ENCODE peak calls at places on chromosomes 1 and 21, in six cellular contexts. I, Q, H, N, W and L are unnamed samples. For H3K4me1, the result is how much of the 10 kb centered on the place peaks cover.

GRCh38 chr1:174990382-174990999 is 9.3 kb upstream of the CACYBP start:
- DNase-seq in N (no peak), I (peak), H (peak), W (no peak), Q (no peak), L (no peak)

GRCh38 chr1:26330276-26330675 is 12.5 kb downstream of the CD52 start:
- DNase-seq in Q (no peak), I (no peak), H (no peak), W (no peak), N (no peak), L (no peak)

GRCh38 chr1:30814292-30814691 is 56.7 kb upstream of the LAPTM5 start:
- DNase-seq in I (no peak), H (no peak), W (no peak), N (no peak), Q (no peak), L (no peak)

GRCh38 chr1:153533689-153534201 is 2.0 kb downstream of the S100A6 start:
- DNase-seq in I (peak), Q (no peak), N (no peak), W (no peak), H (peak), L (no peak)

GRCh38 chr1:237327061-237327460 is 285.1 kb downstream of the RYR2 start:
- DNase-seq in Q (no peak), I (no peak), N (no peak), H (no peak), W (no peak), L (no peak)

GRCh38 chr1:169509354-169509753 is 23.6 kb upstream of the SLC19A2 start:
- DNase-seq in W (no peak), Q (no peak), N (no peak), H (peak), I (no peak), L (no peak)

GRCh38 chr1:47804127-47804526 is 193.1 kb downstream of the TRABD2B start:
- DNase-seq in H (no peak), I (no peak), N (no peak), W (no peak), Q (no peak), L (no peak)

GRCh38 chr21:22791986-22792560 is 1793.9 kb downstream of the NCAM2 start:
- DNase-seq in Q (peak), N (no peak), H (peak), I (peak), W (peak), L (no peak)

GRCh38 chr1:204480515-204480914 is 14.1 kb downstream of the PIK3C2B start:
- DNase-seq in W (no peak), H (no peak), Q (no peak), N (no peak), I (no peak), L (no peak)

GRCh38 chr1:153493343-153493960 is 33.0 kb upstream of the S100A7 start:
- DNase-seq in H (peak), W (no peak), Q (peak), I (no peak), N (no peak), L (no peak)

GRCh38 chr1:24535021-24535424 is 20.9 kb upstream of the NCMAP start:
- DNase-seq in H (no peak), W (no peak), I (no peak), N (no peak), Q (no peak), L (no peak)

GRCh38 chr1:20008391-20008841 is 29.0 kb upstream of the PLA2G2A start:
- DNase-seq in Q (no peak), N (no peak), I (no peak), H (peak), W (no peak), L (no peak)

GRCh38 chr1:109248797-109249629 is at the start of gene CELSR2:
- DNase-seq in W (peak), H (peak), Q (no peak), I (peak), N (peak), L (peak)

GRCh38 chr1:186046437-186047233 is 312.4 kb downstream of the HMCN1 start:
- DNase-seq in W (no peak), N (no peak), H (no peak), I (no peak), Q (no peak), L (no peak)

GRCh38 chr1:234866007-234866866 is 256.3 kb upstream of the IRF2BP2 start:
- DNase-seq in W (no peak), I (peak), H (peak), Q (peak), N (no peak), L (no peak)

GRCh38 chr1:3049164-3049563 is 19.8 kb upstream of the PRDM16 start:
- DNase-seq in W (no peak), I (no peak), H (no peak), N (no peak), Q (no peak), L (peak)

GRCh38 chr1:55039342-55040082 is at the start of gene PCSK9:
- DNase-seq in I (no peak), Q (no peak), H (peak), N (no peak), W (peak), L (peak)

GRCh38 chr1:58836396-58836795 is 52.5 kb upstream of the JUN start:
- DNase-seq in Q (no peak), N (no peak), I (no peak), W (no peak), H (no peak), L (no peak)

GRCh38 chr1:168301664-168302320 is 21.1 kb downstream of the TBX19 start:
- DNase-seq in W (no peak), N (peak), H (peak), Q (peak), I (peak), L (no peak)

GRCh38 chr21:45854702-45855247 is 126.8 kb upstream of the COL6A1 start:
- DNase-seq in H (peak), W (no peak), N (no peak), I (peak), Q (no peak), L (peak)

GRCh38 chr1:217211484-217211883 is 419.4 kb downstream of the GPATCH2 start:
- DNase-seq in I (no peak), W (no peak), H (no peak), Q (no peak), N (no peak), L (no peak)

GRCh38 chr1:178086294-178087255 is 7.3 kb upstream of the RASAL2 start:
- DNase-seq in I (peak), Q (no peak), N (no peak), W (no peak), H (peak), L (no peak)

GRCh38 chr1:12528021-12528852 is 89.8 kb downstream of the DHRS3 start:
- DNase-seq in I (peak), W (no peak), H (peak), Q (no peak), N (no peak), L (no peak)

GRCh38 chr1:40840526-40841323 is 21.4 kb downstream of the CITED4 start:
- DNase-seq in Q (no peak), I (no peak), H (no peak), W (no peak), N (no peak), L (no peak)

GRCh38 chr1:46535063-46535462 is 16.4 kb downstream of the KNCN start:
- DNase-seq in N (no peak), I (no peak), Q (peak), H (peak), W (no peak), L (no peak)

GRCh38 chr1:5977494-5978444 is 14.5 kb downstream of the NPHP4 start:
- DNase-seq in I (no peak), N (no peak), Q (no peak), W (no peak), H (peak), L (peak)

GRCh38 chr1:115474166-115474565 is 136.1 kb upstream of the NGF start:
- DNase-seq in W (no peak), I (no peak), N (no peak), Q (peak), H (no peak), L (peak)
- H3K18ac ChIP-seq in W (peak), I (no peak), N (no peak), Q (no peak), H (no peak), L (no peak)

GRCh38 chr1:8152731-8153702 is 126.9 kb upstream of the ERRFI1 start:
- DNase-seq in H (no peak), N (no peak), W (no peak), Q (no peak), I (no peak), L (no peak)
- H3K4me1 ChIP-seq in H (under half), N (under half), W (under half), Q (under half), I (under half), L (under half)

GRCh38 chr1:161159915-161160248 is 582 bp downstream of the USP21 start:
- DNase-seq in Q (no peak), W (no peak), I (no peak), H (no peak), N (no peak), L (no peak)
- H2AFZ ChIP-seq in Q (peak), W (peak), I (peak), H (peak), N (no peak), L (peak)

GRCh38 chr1:92832537-92833160 is 809 bp downstream of the RPL5 start:
- DNase-seq in N (no peak), I (no peak), H (no peak), W (no peak), Q (no peak), L (no peak)

GRCh38 chr1:92831762-92832536 is at the start of gene RPL5:
- DNase-seq in W (peak), I (peak), Q (peak), N (peak), H (peak), L (peak)

GRCh38 chr1:92834617-92835016 is 2.8 kb downstream of the RPL5 start:
- DNase-seq in W (no peak), N (no peak), Q (no peak), H (no peak), I (no peak), L (no peak)

GRCh38 chr1:92831368-92831761 is 475 bp upstream of the RPL5 start:
- DNase-seq in H (peak), I (no peak), N (no peak), Q (no peak), W (no peak), L (peak)

DNA sequence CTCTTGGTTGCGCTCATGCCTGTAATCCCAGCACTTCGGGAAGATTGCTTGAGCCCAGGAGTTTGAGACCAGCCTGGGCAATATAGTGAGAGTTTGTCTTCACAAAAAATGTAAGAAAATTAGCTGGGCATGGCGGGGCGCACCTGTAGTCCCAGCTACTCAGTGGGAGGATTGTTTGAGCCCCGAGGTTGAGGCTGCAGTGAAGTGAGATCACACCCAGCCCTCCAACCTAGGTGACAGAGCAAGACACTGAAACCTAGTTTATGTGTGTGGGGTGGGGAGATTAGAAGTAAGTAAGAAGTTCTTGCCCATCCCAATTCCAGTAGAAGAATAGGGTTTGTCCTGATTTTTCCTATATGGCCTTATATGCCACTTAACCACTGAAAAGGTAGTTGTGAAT is 2.0 kb downstream of the RPL5 start:
- DNase-seq in H (no peak), I (no peak), N (no peak), Q (no peak), W (no peak), L (no peak)
- H3K18ac ChIP-seq in H (no peak), I (no peak), N (no peak), Q (no peak), W (no peak), L (no peak)

DNA sequence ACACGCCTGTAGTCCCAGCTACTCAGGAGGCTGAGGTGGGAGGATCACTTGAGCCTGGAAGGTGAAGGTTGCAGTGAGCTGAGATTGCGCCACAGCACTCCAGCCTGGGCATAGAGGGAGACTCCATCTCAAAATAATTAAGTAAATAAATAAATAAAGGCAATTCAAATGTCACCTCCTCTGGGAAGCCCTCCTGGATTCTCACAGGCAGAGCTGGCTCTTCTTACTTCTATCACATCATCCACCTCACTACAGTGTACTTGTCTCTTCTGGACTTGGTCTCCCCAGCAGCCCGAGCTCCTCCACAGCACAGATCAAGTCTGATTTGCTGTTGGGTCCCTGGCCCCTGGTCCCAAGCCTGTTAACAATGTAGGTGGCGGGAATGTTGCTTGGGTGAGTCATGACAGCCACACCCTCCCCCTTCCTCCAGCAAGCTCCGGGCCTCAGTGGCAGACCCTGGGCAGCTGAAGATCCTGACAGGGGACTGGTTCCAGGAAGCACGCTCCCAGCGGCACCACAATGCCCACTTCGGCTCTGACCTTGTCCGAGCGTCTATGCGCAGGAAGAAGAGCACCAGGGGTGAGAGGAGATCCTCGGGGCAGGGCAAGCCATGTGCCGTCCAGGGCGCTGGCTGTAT is 5.3 kb downstream of the SYTL1 start:
- DNase-seq in I (peak), Q (no peak), H (no peak), W (no peak), N (no peak), L (no peak)
- H3K4me1 ChIP-seq in I (under half), Q (under half), H (under half), W (under half), N (under half), L (under half)

DNA sequence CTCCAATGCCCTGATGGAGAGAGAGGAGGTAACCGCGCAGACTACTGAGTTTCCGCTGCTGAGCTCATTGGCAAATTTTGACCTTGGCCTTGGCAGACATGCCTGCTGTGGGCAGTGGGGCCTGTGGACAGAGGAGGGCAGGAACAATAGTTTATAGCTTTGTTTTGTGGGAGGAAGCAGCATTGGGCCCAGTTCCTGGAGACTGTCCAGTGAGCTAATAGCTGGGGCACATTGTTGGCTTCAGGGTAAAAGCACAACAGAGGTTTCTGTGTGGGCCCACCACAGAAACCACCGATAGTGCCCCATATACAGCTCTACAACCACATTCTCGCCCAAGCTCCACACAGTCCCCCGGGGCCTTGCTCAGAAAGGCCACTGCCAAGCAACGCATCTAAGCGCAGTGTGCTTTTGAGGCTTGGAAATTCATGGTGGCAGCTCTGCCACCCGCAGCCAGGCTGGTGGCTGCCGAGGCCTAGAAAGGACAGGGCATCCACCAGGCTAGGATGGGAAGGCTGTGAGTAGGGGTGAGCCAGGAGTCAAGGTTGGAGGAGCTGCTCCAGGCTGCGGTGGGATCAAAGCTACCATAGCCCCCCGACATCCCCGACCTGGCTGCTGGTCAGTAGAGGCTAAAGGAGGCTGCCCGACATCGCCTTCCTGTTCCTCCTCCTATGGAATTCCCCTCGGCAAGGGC is 43.2 kb downstream of the NEK2 start:
- DNase-seq in W (no peak), N (no peak), Q (no peak), H (no peak), I (no peak), L (no peak)
- H2AFZ ChIP-seq in W (no peak), N (no peak), Q (no peak), H (no peak), I (peak), L (no peak)

GRCh38 chr1:18160290-18160942 is 52.8 kb downstream of the IGSF21 start:
- DNase-seq in I (no peak), W (no peak), H (no peak), N (no peak), Q (peak), L (no peak)

GRCh38 chr1:18161690-18162089 is 54.1 kb downstream of the IGSF21 start:
- DNase-seq in W (no peak), Q (no peak), H (no peak), I (no peak), N (no peak), L (no peak)

GRCh38 chr1:18166929-18167328 is 59.3 kb downstream of the IGSF21 start:
- DNase-seq in Q (no peak), H (no peak), N (no peak), W (no peak), I (no peak), L (no peak)

GRCh38 chr1:18170444-18170843 is 62.8 kb downstream of the IGSF21 start:
- DNase-seq in Q (no peak), I (no peak), W (no peak), N (no peak), H (no peak), L (no peak)

DNA sequence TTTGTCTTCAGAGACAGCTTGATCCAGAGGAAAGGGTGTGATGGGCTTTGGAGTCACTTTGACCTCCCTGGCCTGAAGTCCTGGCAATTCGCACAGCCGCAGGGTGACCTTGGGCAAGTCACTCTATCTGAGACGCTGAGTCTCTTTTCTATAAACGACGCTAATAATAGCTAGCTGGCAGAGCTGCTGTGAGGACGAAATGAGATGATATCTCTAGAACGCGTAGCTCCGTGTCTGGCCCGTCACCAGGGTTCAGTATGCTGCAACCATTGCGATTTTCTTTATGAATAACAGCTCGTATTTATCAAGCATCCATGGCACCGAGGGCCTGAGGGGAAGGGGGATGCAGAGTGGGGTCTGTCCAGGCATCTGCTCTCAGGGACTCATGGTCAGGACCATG is 58.7 kb downstream of the IGSF21 start:
- DNase-seq in N (no peak), W (no peak), I (no peak), Q (no peak), H (no peak), L (no peak)
- H3K18ac ChIP-seq in N (no peak), W (no peak), I (no peak), Q (no peak), H (no peak), L (no peak)

GRCh38 chr1:209805341-209805781 is 581 bp downstream of the IRF6 start:
- DNase-seq in N (no peak), W (no peak), Q (no peak), H (no peak), I (no peak), L (peak)
- H3K4me1 ChIP-seq in N (under half), W (under half), Q (under half), H (under half), I (under half), L (under half)

GRCh38 chr1:199857103-199857502 is 170.4 kb upstream of the NR5A2 start:
- DNase-seq in Q (peak), N (no peak), H (peak), W (no peak), I (peak), L (no peak)
- H2AFZ ChIP-seq in Q (no peak), N (no peak), H (no peak), W (no peak), I (no peak), L (peak)

GRCh38 chr1:9373614-9374013 is 80.9 kb downstream of the SPSB1 start:
- DNase-seq in I (no peak), Q (no peak), H (peak), W (no peak), N (no peak), L (no peak)
- H3K18ac ChIP-seq in I (no peak), Q (peak), H (peak), W (no peak), N (no peak), L (no peak)